ENCODE peak calls at places on chromosome 16, in six cellular contexts. H, G, S, O, V and Q are unnamed samples.
A peak's percentile ranks its signal among the peaks of the same experiment; 100 is the strongest.

GRCh38 chr16:89168381-89169189 is 3.0 kb upstream of the CDH15 start:
- DNase-seq in H (no peak), G (no peak), S (no peak), O (no peak), V (no peak), Q (no peak)

GRCh38 chr16:2924901-2925820 is 13.4 kb downstream of the FLYWCH1 start:
- DNase-seq in H (no peak), G (no peak), S (no peak), O (no peak), V (no peak), Q (no peak)

GRCh38 chr16:12459401-12459791 is 344.3 kb downstream of the CPPED1 start:
- DNase-seq in H (peak; percentile 28), G (no peak), S (no peak), O (peak; percentile 28), V (no peak), Q (peak; percentile 75)

GRCh38 chr16:51698647-51699046 is 547.6 kb upstream of the SALL1 start:
- DNase-seq in H (no peak), G (no peak), S (no peak), O (no peak), V (no peak), Q (no peak)

GRCh38 chr16:53094013-53094630 is 39.3 kb downstream of the CHD9 start:
- DNase-seq in H (peak; percentile 82), G (peak; percentile 52), S (no peak), O (peak; percentile 90), V (peak; percentile 72), Q (peak; percentile 82)

GRCh38 chr16:83143788-83144187 is 517.0 kb downstream of the CDH13 start:
- DNase-seq in H (no peak), G (no peak), S (no peak), O (peak; percentile 9), V (no peak), Q (no peak)

GRCh38 chr16:86396918-86397317 is 113.4 kb upstream of the FOXF1 start:
- DNase-seq in H (no peak), G (peak; percentile 20), S (peak; percentile 28), O (peak; percentile 53), V (peak; percentile 86), Q (peak; percentile 95)

GRCh38 chr16:85330694-85331188 is 218.5 kb upstream of the CIBAR2 start:
- DNase-seq in H (no peak), G (peak; percentile 23), S (peak; percentile 86), O (no peak), V (no peak), Q (no peak)

GRCh38 chr16:85234310-85235235 is 122.3 kb upstream of the CIBAR2 start:
- DNase-seq in H (peak; percentile 51), G (no peak), S (no peak), O (peak; percentile 50), V (peak; percentile 69), Q (peak; percentile 85)

GRCh38 chr16:50444546-50444945 is 75.8 kb upstream of the BRD7 start:
- DNase-seq in H (no peak), G (no peak), S (no peak), O (no peak), V (no peak), Q (no peak)

GRCh38 chr16:81688182-81688581 is 90.9 kb upstream of the PLCG2 start:
- DNase-seq in H (no peak), G (no peak), S (no peak), O (no peak), V (no peak), Q (no peak)

GRCh38 chr16:2815299-2815771 is 1.7 kb upstream of the PRSS21 start:
- DNase-seq in H (no peak), G (no peak), S (no peak), O (peak; percentile 6), V (no peak), Q (peak; percentile 36)

GRCh38 chr16:522320-523096 is 5.0 kb upstream of the CAPN15 start:
- DNase-seq in H (no peak), G (no peak), S (no peak), O (no peak), V (no peak), Q (no peak)

GRCh38 chr16:58032710-58033293 is 7.2 kb downstream of the MMP15 start:
- DNase-seq in H (peak; percentile 89), G (no peak), S (no peak), O (no peak), V (no peak), Q (no peak)

GRCh38 chr16:9976641-9977040 is 205.6 kb downstream of the GRIN2A start:
- DNase-seq in H (no peak), G (no peak), S (no peak), O (no peak), V (no peak), Q (no peak)

GRCh38 chr16:49921791-49922456 is 66.0 kb upstream of the ZNF423 start:
- DNase-seq in H (peak; percentile 62), G (peak; percentile 48), S (peak; percentile 51), O (peak; percentile 80), V (peak; percentile 52), Q (peak; percentile 72)

GRCh38 chr16:58510097-58510775 is 5.1 kb upstream of the SETD6 start:
- DNase-seq in H (peak; percentile 20), G (no peak), S (no peak), O (no peak), V (no peak), Q (peak; percentile 44)

GRCh38 chr16:51524070-51524469 is 373.0 kb upstream of the SALL1 start:
- DNase-seq in H (no peak), G (no peak), S (no peak), O (no peak), V (no peak), Q (no peak)

GRCh38 chr16:30085247-30085646 is 6.5 kb downstream of the TBX6 start:
- DNase-seq in H (no peak), G (no peak), S (no peak), O (no peak), V (no peak), Q (no peak)

GRCh38 chr16:55503726-55504553 is 4.9 kb upstream of the LPCAT2 start:
- DNase-seq in H (no peak), G (no peak), S (no peak), O (no peak), V (peak; percentile 47), Q (no peak)

GRCh38 chr16:66274335-66275110 is 92.0 kb upstream of the CDH5 start:
- DNase-seq in H (no peak), G (no peak), S (peak; percentile 32), O (no peak), V (peak; percentile 43), Q (peak; percentile 34)

GRCh38 chr16:75282811-75283281 is 31.4 kb upstream of the BCAR1 start:
- DNase-seq in H (no peak), G (no peak), S (no peak), O (no peak), V (no peak), Q (no peak)

GRCh38 chr16:84888450-84888849 is 68.7 kb downstream of the CRISPLD2 start:
- DNase-seq in H (no peak), G (no peak), S (no peak), O (no peak), V (no peak), Q (no peak)

GRCh38 chr16:49467540-49468372 is 94.2 kb downstream of the C16orf78 start:
- DNase-seq in H (peak; percentile 24), G (no peak), S (no peak), O (no peak), V (no peak), Q (peak; percentile 49)

GRCh38 chr16:17367932-17368331 is 102.8 kb downstream of the XYLT1 start:
- DNase-seq in H (no peak), G (no peak), S (no peak), O (peak; percentile 41), V (no peak), Q (peak; percentile 78)

GRCh38 chr16:19245326-19245925 is 40.1 kb upstream of the CLEC19A start:
- DNase-seq in H (peak; percentile 50), G (peak; percentile 13), S (no peak), O (peak; percentile 15), V (no peak), Q (no peak)

GRCh38 chr16:86601356-86601755 is 23.0 kb downstream of the FOXL1 start:
- DNase-seq in H (no peak), G (no peak), S (no peak), O (no peak), V (no peak), Q (no peak)

DNA sequence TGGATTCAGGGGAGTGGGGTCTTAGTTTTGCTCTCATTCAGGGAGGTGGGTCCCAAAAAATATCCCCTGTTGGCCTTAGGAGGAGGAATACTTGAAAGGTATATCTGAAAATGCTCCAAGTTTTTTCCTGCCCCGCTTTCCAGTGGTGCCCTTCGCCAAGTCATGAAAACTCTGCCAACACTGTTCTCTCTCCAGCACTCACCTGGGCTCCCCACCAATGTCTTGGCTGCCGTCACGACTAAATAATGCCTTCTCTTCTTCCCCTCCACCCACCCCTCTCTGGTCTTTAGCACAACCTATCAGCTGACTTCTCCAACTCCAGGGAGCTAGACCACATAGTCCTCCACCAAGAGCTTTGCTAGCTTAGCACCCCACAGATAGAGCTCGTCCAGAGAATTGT is 30.6 kb downstream of the ZFHX3 start:
- DNase-seq in H (peak; percentile 37), G (no peak), S (no peak), O (no peak), V (no peak), Q (peak; percentile 20)
- H3K4me1 ChIP-seq in H (peaks cover 52% of the 10 kb centered on the region), G (peaks cover 25% of the 10 kb centered on the region), S (peaks cover 51% of the 10 kb centered on the region), O (peaks cover 34% of the 10 kb centered on the region), V (peaks cover 30% of the 10 kb centered on the region), Q (no peaks in the 10 kb centered on the region)

DNA sequence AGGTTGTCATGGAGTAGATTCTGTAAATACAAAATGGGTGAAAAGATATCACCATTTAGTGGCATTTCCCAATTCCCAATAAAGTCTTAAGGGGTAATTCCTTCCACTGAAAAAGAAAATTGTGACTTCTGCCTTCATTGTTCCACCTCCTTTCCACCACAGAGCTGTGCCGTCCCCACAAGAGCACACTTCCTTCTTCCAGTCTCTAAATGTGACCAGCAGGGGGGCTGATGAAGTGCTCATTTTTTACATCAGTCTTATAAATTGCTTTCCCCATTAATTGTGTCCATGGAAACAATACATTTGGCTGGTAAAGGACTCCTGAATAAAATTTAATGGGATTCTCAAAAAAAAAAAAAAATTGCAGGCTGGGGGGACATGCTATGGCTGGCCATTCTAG is 260.8 kb upstream of the PSMD7 start:
- DNase-seq in H (no peak), G (no peak), S (peak; percentile 7), O (no peak), V (no peak), Q (no peak)
- TF ChIP-seq CTCF in H (no peak), G (no peak), S (peak; percentile 52), O (no peak), V (no peak), Q (no peak)

GRCh38 chr16:62067981-62068380 is 31.7 kb upstream of the CDH8 start:
- DNase-seq in H (no peak), G (no peak), S (no peak), O (no peak), V (no peak), Q (no peak)
- TF ChIP-seq POLR2AphosphoS5 in H (no peak), G (no peak), S (no peak), O (no peak), V (no peak), Q (no peak)

GRCh38 chr16:1706386-1707192 is 594 bp downstream of the MAPK8IP3 start:
- DNase-seq in H (no peak), G (no peak), S (no peak), O (no peak), V (no peak), Q (no peak)

GRCh38 chr16:1708083-1708767 is 2.2 kb downstream of the MAPK8IP3 start:
- DNase-seq in H (no peak), G (no peak), S (no peak), O (no peak), V (no peak), Q (no peak)

GRCh38 chr16:1705688-1706385 is at the start of gene MAPK8IP3:
- DNase-seq in H (peak; percentile 92), G (peak; percentile 87), S (peak; percentile 77), O (peak; percentile 94), V (peak; percentile 95), Q (peak; percentile 95)

GRCh38 chr16:1708768-1709180 is 2.8 kb downstream of the MAPK8IP3 start:
- DNase-seq in H (no peak), G (no peak), S (no peak), O (no peak), V (no peak), Q (no peak)

GRCh38 chr16:1707193-1707790 is 1.3 kb downstream of the MAPK8IP3 start:
- DNase-seq in H (no peak), G (no peak), S (no peak), O (no peak), V (peak; percentile 43), Q (no peak)
- H3K4me1 ChIP-seq in H (peaks cover 64% of the 10 kb centered on the region), G (peaks cover 13% of the 10 kb centered on the region), S (peaks cover 11% of the 10 kb centered on the region), O (peaks cover 17% of the 10 kb centered on the region), V (peaks cover 12% of the 10 kb centered on the region), Q (no peaks in the 10 kb centered on the region)